ENCODE peak calls at places on chromosomes 4 and X, in four cellular contexts. E is Panc1, D is RWPE2, W is pancreas. Q is an unnamed sample. For H3K4me1, the result is how much of the 10 kb centered on the place peaks cover.

GRCh38 chr4:76752911-76753494 is 144.9 kb downstream of the SOWAHB start:
- DNase-seq in W (no peak), E (no peak), D (peak), Q (peak)

GRCh38 chr4:1779588-1780382 is 13.3 kb upstream of the FGFR3 start:
- DNase-seq in W (no peak), D (no peak), E (no peak), Q (no peak)

GRCh38 chr4:126604273-126604867 is 1028.4 kb upstream of the INTU start:
- DNase-seq in D (no peak), E (no peak), W (no peak), Q (peak)

GRCh38 chr4:86970447-86971354 is 35.9 kb downstream of the AFF1 start:
- DNase-seq in E (no peak), W (no peak), D (no peak), Q (no peak)

GRCh38 chrX:44908838-44909237 is 35.9 kb downstream of the KDM6A start:
- DNase-seq in D (no peak), E (no peak), W (no peak), Q (no peak)

GRCh38 chr4:89836031-89836777 is 757 bp downstream of the SNCA start:
- DNase-seq in W (no peak), E (no peak), D (no peak), Q (peak)

GRCh38 chr4:85500110-85500867 is 25.3 kb downstream of the ARHGAP24 start:
- DNase-seq in D (no peak), E (no peak), W (no peak), Q (no peak)

GRCh38 chrX:40291553-40291952 is 193.8 kb upstream of the BCOR start:
- DNase-seq in W (no peak), E (no peak), D (no peak), Q (no peak)

GRCh38 chr4:145308598-145308997 is 128.2 kb upstream of the OTUD4 start:
- DNase-seq in E (no peak), D (no peak), W (no peak), Q (no peak)

GRCh38 chr4:82705169-82705568 is 93.4 kb downstream of the SCD5 start:
- DNase-seq in D (no peak), E (no peak), W (no peak), Q (no peak)

GRCh38 chr4:118941149-118941548 is 52.5 kb downstream of the SYNPO2 start:
- DNase-seq in W (no peak), D (no peak), E (no peak), Q (peak)

GRCh38 chrX:20317873-20318272 is 51.2 kb upstream of the RPS6KA3 start:
- DNase-seq in W (no peak), E (no peak), D (no peak), Q (no peak)

GRCh38 chr4:159105761-159106243 is 2.9 kb downstream of the RAPGEF2 start:
- DNase-seq in W (no peak), E (no peak), D (no peak), Q (peak)

GRCh38 chr4:146123231-146123630 is 52.3 kb upstream of the LSM6 start:
- DNase-seq in W (no peak), D (no peak), E (no peak), Q (no peak)

GRCh38 chrX:57137481-57137880 is 284 bp upstream of the SPIN2A start:
- DNase-seq in D (no peak), E (no peak), W (no peak), Q (no peak)

GRCh38 chr4:5220028-5220427 is 168.7 kb downstream of the STK32B start:
- DNase-seq in E (no peak), W (no peak), D (no peak), Q (peak)

GRCh38 chr4:76499461-76499860 is 64.4 kb downstream of the SHROOM3 start:
- DNase-seq in D (no peak), W (no peak), E (no peak), Q (no peak)

GRCh38 chr4:38319456-38320348 is 344.3 kb upstream of the KLF3 start:
- DNase-seq in W (peak), E (peak), D (peak), Q (peak)

GRCh38 chr4:106017975-106018374 is 122.7 kb downstream of the NPNT start:
- DNase-seq in W (no peak), E (no peak), D (no peak), Q (no peak)

GRCh38 chr4:54169176-54169575 is 59.9 kb upstream of the PDGFRA start:
- DNase-seq in D (no peak), W (no peak), E (no peak), Q (peak)

GRCh38 chr4:1195109-1195671 is 22.8 kb upstream of the SPON2 start:
- DNase-seq in W (no peak), E (no peak), D (peak), Q (no peak)

GRCh38 chr4:155828628-155829027 is 37.4 kb downstream of the ASIC5 start:
- DNase-seq in E (no peak), W (no peak), D (no peak), Q (no peak)

GRCh38 chr4:7335363-7336066 is 99.2 kb downstream of the PSAPL1 start:
- DNase-seq in D (no peak), E (no peak), W (peak), Q (peak)

GRCh38 chrX:100721328-100721727 is 10.6 kb downstream of the SYTL4 start:
- DNase-seq in D (no peak), E (no peak), W (no peak), Q (no peak)

GRCh38 chr4:128380306-128380705 is 92.7 kb upstream of the PGRMC2 start:
- DNase-seq in W (no peak), E (no peak), D (no peak), Q (peak)

GRCh38 chr4:8410641-8411271 is 29.8 kb downstream of the ACOX3 start:
- DNase-seq in W (no peak), D (no peak), E (no peak), Q (peak)

GRCh38 chr4:28792917-28793597 is 1927.1 kb upstream of the PCDH7 start:
- DNase-seq in W (no peak), D (no peak), E (no peak), Q (no peak)

GRCh38 chrX:15718283-15718970 is 19.6 kb upstream of the CA5B start:
- DNase-seq in D (no peak), E (no peak), W (no peak), Q (peak)

GRCh38 chrX:150100261-150100660 is 162.0 kb upstream of the EOLA2 start:
- DNase-seq in D (no peak), W (no peak), E (no peak), Q (no peak)

GRCh38 chrX:79444694-79445093 is 77.6 kb upstream of the ITM2A start:
- DNase-seq in D (no peak), W (no peak), E (no peak), Q (no peak)

GRCh38 chr4:90234916-90235547 is 107.8 kb downstream of the CCSER1 start:
- DNase-seq in E (no peak), W (no peak), D (no peak), Q (peak)

GRCh38 chr4:124253080-124253479 is 459.5 kb downstream of the ANKRD50 start:
- DNase-seq in D (no peak), W (no peak), E (no peak), Q (no peak)

GRCh38 chrX:106608016-106608415 is 3.8 kb upstream of the RADX start:
- DNase-seq in E (no peak), D (no peak), W (no peak), Q (no peak)

GRCh38 chr4:14446311-14446710 is 556.0 kb upstream of the CPEB2 start:
- DNase-seq in W (no peak), D (no peak), E (no peak), Q (no peak)

DNA sequence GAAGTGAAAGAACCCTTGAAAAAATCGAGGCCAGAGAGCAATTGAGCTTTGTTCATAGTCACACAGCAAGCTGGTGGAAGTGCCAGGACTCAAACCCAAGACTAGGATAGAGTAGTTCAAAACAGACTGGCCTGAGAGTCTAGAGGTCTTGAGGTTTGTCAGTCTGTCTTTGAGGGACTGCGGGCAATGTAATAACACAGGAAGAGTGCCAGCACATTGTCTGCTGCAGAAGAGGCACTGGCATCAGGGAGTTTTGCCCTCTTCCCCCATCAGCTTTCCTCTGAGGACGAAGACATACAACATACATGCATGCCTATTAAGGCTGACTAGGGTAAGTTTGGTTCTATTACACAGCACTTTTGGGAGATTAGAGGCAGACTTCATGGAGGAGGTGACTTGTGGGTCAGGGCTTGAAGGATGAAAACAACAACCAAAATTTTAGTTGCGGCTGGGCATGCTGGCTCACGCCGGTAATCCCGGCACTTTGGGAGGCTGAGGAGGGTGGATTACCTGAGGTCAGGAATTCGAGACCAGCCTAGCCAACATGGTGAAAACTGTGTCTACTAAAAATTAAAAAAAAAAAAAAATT is 64.1 kb upstream of the LAS1L start:
- DNase-seq in E (no peak), W (no peak), D (no peak), Q (no peak)
- H3K4me1 ChIP-seq in E (under half), W (under half), D (under half), Q (under half)

DNA sequence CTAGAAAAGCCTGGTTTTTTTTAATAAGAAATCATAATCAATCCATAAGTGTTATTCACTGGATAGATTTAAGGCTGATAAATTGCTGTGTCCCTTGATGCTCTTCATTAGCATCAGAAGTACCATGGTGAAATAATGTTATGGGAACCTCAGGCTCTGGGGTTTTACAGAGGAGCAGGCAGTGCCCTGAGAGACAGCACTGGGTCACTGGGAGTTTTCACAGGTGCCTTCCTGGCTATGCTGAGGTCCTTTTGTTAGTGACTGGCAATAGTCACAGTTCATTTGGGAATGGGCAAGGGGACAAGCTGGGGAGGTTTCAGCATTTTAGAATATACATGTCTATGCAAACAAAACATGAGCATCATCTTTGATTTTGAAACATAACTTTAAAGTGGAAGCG is 38.6 kb downstream of the ANK2 start:
- DNase-seq in E (no peak), W (no peak), D (no peak), Q (no peak)
- H3K4me1 ChIP-seq in E (under half), W (under half), D (under half), Q (under half)

GRCh38 chrX:38727668-38728067 is 73.6 kb upstream of the MID1IP1 start:
- DNase-seq in D (no peak), W (no peak), E (no peak), Q (no peak)
- H3K4me1 ChIP-seq in D (under half), W (under half), E (under half), Q (under half)

DNA sequence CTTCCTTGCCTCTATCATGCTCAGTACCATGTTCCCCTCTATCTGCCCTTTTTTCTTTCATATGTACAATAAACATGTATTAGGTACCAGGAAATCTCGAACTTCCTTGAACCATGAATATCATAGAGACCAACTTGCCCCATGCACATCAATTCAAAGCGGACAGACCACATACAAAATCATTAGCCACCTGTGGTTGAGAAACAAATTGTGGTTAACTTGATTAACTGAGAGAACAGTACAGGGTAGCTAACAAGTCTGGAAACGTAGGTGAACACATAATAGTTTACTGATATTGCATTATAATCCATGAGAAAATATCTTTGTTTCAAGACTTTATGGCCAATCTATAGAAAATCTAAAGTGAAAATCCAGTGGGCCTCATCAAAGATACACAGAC is 8.2 kb downstream of the CASP3 start:
- DNase-seq in E (no peak), W (no peak), D (no peak), Q (no peak)
- H3K4me1 ChIP-seq in E (under half), W (under half), D (under half), Q (under half)